ENCODE peak calls at places on chromosome 18, in four cellular contexts. F is brain microvascular endothelial cell; O is CD8-positive, alpha-beta memory T cell; Q is mesendoderm. K is an unnamed sample.

GRCh38 chr18:10455726-10456453 is 1.5 kb downstream of the APCDD1 start:
- DNase-seq in F (no peak), Q (peak; percentile 46), O (no peak), K (no peak)

GRCh38 chr18:25282282-25282681 is 69.7 kb downstream of the ZNF521 start:
- DNase-seq in O (no peak), F (no peak), Q (no peak), K (no peak)

GRCh38 chr18:22015156-22015555 is 154.2 kb upstream of the GATA6 start:
- DNase-seq in O (no peak), Q (no peak), F (no peak), K (no peak)

GRCh38 chr18:42736074-42736473 is 379.4 kb downstream of the RIT2 start:
- DNase-seq in F (no peak), Q (peak; percentile 21), O (no peak), K (no peak)

GRCh38 chr18:78955066-78955465 is 24.6 kb upstream of the SALL3 start:
- DNase-seq in F (no peak), O (no peak), Q (no peak), K (no peak)

GRCh38 chr18:37658894-37659293 is 93.3 kb upstream of the CELF4 start:
- DNase-seq in O (no peak), F (no peak), Q (no peak), K (no peak)

GRCh38 chr18:44051088-44051487 is 629.6 kb upstream of the SETBP1 start:
- DNase-seq in O (no peak), Q (peak; percentile 49), F (no peak), K (no peak)

GRCh38 chr18:61749031-61749430 is 143.8 kb downstream of the RNF152 start:
- DNase-seq in Q (no peak), F (no peak), O (no peak), K (no peak)

GRCh38 chr18:74806073-74806472 is 208.4 kb downstream of the ZNF407 start:
- DNase-seq in F (no peak), O (no peak), Q (peak; percentile 83), K (no peak)

GRCh38 chr18:52716926-52717325 is 376.9 kb downstream of the DCC start:
- DNase-seq in O (no peak), Q (peak; percentile 27), F (peak; percentile 8), K (no peak)

GRCh38 chr18:74598350-74599001 is 806 bp downstream of the ZNF407 start:
- DNase-seq in Q (peak; percentile 54), O (peak; percentile 78), F (peak; percentile 18), K (peak; percentile 59)

GRCh38 chr18:5197032-5197434 is at the start of gene AKAIN1:
- DNase-seq in O (peak; percentile 29), Q (peak; percentile 85), F (peak; percentile 3), K (no peak)

GRCh38 chr18:11728247-11728646 is 39.2 kb downstream of the GNAL start:
- DNase-seq in Q (peak; percentile 84), F (peak; percentile 15), O (no peak), K (no peak)

GRCh38 chr18:46152808-46153617 is 48.8 kb downstream of the HAUS1 start:
- DNase-seq in O (no peak), Q (peak; percentile 62), F (no peak), K (no peak)

GRCh38 chr18:36499938-36500337 is 202.4 kb downstream of the FHOD3 start:
- DNase-seq in F (no peak), O (no peak), Q (peak; percentile 24), K (no peak)

GRCh38 chr18:11955299-11956029 is 25.8 kb upstream of the IMPA2 start:
- DNase-seq in O (no peak), F (peak; percentile 83), Q (peak; percentile 89), K (no peak)

GRCh38 chr18:10142496-10143160 is 228.8 kb downstream of the VAPA start:
- DNase-seq in Q (no peak), O (no peak), F (peak; percentile 33), K (no peak)

GRCh38 chr18:45328271-45328670 is 287.0 kb upstream of the SLC14A2 start:
- DNase-seq in O (no peak), Q (no peak), F (no peak), K (no peak)

GRCh38 chr18:31942301-31942998 is 478 bp downstream of the TRAPPC8 start:
- DNase-seq in O (no peak), Q (peak; percentile 60), F (peak; percentile 31), K (peak; percentile 50)

GRCh38 chr18:62857278-62857976 is 142.1 kb downstream of the PHLPP1 start:
- DNase-seq in Q (no peak), O (no peak), F (no peak), K (no peak)

GRCh38 chr18:30679285-30679930 is 363.1 kb downstream of the DSC3 start:
- DNase-seq in O (no peak), Q (no peak), F (no peak), K (no peak)

GRCh38 chr18:73244411-73244810 is 376.6 kb upstream of the NETO1 start:
- DNase-seq in F (no peak), O (no peak), Q (no peak), K (no peak)

GRCh38 chr18:51234117-51235010 is 36.9 kb upstream of the MEX3C start:
- DNase-seq in F (peak; percentile 57), O (no peak), Q (peak; percentile 32), K (peak; percentile 77)

GRCh38 chr18:51241226-51241625 is 43.7 kb upstream of the MEX3C start:
- DNase-seq in O (no peak), F (no peak), Q (no peak), K (no peak)

GRCh38 chr18:51235011-51235789 is 37.7 kb upstream of the MEX3C start:
- DNase-seq in Q (peak; percentile 65), F (peak; percentile 69), O (no peak), K (peak; percentile 47)

GRCh38 chr18:51236225-51236624 is 38.7 kb upstream of the MEX3C start:
- DNase-seq in O (no peak), F (peak; percentile 92), Q (peak; percentile 93), K (no peak)
- H3K27ac ChIP-seq in O (no peak overlapping the region), F (peak overlapping the region; percentile 22), Q (no peak overlapping the region), K (no peak overlapping the region)

DNA sequence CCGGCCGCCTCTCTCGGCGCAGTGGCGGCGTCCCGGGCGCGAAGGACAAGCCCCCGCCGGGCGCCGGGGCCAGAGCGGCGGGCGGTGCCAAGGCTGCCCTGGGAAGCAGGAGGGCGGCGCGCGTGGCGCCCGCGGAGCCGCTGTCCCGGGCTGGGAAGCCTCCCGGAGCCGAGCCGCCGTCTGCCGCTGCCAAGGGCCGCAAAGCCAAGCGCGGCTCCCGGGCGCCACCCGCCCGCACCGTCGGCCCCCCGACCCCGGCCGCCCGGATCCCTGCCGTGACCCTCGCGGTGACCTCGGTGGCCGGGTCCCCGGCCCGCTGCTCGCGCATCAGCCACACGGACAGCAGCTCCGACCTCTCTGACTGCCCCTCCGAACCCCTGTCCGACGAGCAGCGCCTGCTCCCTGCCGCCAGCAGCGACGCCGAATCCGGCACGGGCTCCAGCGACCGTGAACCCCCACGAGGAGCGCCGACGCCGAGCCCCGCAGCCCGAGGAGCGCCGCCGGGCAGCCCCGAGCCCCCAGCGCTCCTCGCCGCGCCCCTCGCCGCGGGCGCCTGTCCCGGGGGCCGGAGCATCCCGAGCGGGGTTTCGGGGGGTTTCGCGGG is 687 bp downstream of the MTCL1 start:
- DNase-seq in Q (peak; percentile 17), O (peak; percentile 32), F (no peak), K (no peak)
- H3K27ac ChIP-seq in Q (peak overlapping the region; percentile 24), O (no peak overlapping the region), F (peak overlapping the region; percentile 32), K (no peak overlapping the region)

DNA sequence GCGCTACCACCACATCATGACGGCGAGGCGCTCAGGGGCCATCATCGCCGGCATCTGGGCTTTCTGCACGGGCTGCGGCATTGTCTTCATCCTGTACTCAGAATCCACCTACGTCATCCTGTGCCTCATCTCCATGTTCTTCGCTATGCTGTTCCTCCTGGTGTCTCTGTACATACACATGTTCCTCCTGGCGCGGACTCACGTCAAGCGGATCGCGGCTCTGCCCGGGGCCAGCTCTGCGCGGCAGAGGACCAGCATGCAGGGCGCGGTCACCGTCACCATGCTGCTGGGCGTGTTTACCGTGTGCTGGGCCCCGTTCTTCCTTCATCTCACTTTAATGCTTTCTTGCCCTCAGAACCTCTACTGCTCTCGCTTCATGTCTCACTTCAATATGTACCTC is 2.3 kb downstream of the MC5R start:
- DNase-seq in F (no peak), O (no peak), Q (no peak), K (no peak)
- H3K27ac ChIP-seq in F (no peak overlapping the region), O (no peak overlapping the region), Q (no peak overlapping the region), K (no peak overlapping the region)

GRCh38 chr18:48851563-48851962 is 99.2 kb downstream of the SMAD7 start:
- DNase-seq in O (no peak), F (peak; percentile 62), Q (no peak), K (no peak)

GRCh38 chr18:48852292-48852691 is 98.5 kb downstream of the SMAD7 start:
- DNase-seq in F (no peak), O (no peak), Q (no peak), K (no peak)

GRCh38 chr18:48848641-48849143 is 102.1 kb downstream of the SMAD7 start:
- DNase-seq in F (no peak), Q (no peak), O (no peak), K (no peak)

GRCh38 chr18:48852792-48853191 is 98.0 kb downstream of the SMAD7 start:
- DNase-seq in F (no peak), Q (no peak), O (peak; percentile 26), K (no peak)

DNA sequence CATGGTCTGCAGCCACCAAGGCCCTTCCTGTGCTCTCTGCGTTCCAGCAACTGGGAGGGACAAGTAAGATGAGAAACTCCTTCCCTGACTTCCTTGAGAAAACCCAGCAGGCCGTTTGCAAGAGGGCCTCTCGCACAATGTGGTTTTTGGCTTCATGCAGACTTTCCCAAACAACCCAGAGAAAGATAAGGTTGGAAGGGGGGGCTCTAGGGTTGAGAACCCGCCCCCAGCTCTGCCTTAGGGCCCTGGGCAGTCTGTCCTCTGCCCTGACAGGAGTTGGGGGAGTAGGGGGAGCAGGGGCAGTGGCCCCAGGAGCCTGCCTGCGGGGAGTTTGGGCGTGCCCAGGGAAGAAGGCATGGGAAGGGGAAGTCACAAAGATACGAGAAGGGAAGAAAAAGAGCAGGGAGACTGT is 99.9 kb downstream of the SMAD7 start:
- DNase-seq in F (peak; percentile 81), Q (peak; percentile 80), O (no peak), K (no peak)
- H3K27ac ChIP-seq in F (peak overlapping the region; percentile 93), Q (peak overlapping the region; percentile 74), O (no peak overlapping the region), K (no peak overlapping the region)

DNA sequence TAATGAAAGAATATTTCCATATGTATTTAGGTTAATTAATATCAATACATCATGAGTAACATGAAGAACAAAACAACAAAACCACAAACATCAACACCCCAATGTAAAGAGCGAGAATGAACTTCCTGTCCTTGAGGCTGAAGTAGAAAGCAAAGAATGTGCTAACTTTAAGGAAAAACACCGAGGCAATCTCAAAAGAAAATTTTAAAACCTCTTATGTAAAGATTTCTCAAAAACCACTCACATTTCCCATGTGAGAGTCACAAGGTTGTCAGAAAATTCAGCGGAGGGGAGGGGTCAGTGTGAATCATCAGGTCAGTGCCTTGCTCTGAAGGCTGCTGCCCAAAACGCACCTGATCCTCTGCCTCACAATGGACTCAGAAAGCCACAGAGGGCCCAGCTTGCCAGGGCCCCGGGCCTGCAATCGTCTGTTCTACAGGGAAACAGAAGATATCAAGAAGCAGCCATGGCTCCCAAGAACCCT is 12.3 kb downstream of the NPC1 start:
- DNase-seq in Q (peak; percentile 55), F (peak; percentile 55), O (no peak), K (peak; percentile 31)
- H3K27ac ChIP-seq in Q (no peak overlapping the region), F (peak overlapping the region; percentile 20), O (peak overlapping the region; percentile 62), K (peak overlapping the region; percentile 82)

GRCh38 chr18:57210101-57210661 is 63.3 kb downstream of the BOD1L2 start:
- DNase-seq in O (no peak), Q (peak; percentile 96), F (peak; percentile 72), K (no peak)
- H3K27ac ChIP-seq in O (no peak overlapping the region), Q (peak overlapping the region; percentile 40), F (no peak overlapping the region), K (no peak overlapping the region)

K was measured in CD4-positive, CD25-positive, alpha-beta regulatory T cell.